ENCODE peak calls at places on chromosomes 11 and 22, in ten cellular contexts. One of them, this sample, is unnamed.

GRCh38 chr11:35357893-35358292 is 61.5 kb downstream of the SLC1A2 start:
- DNase-seq in NCI-H2081: no peak
- DNase-seq in T-helper 2 cell: no peak
- DNase-seq in Peyer's patch: no peak
- DNase-seq in spleen: no peak
- DNase-seq in RWPE1: no peak
- DNase-seq in upper lobe of right lung: no peak
- DNase-seq in stimulated activated CD4-positive, alpha-beta T cell treated with anti-CD3 and anti-CD28 coated beads, Interleukin-4, amount 100 ng/mL, for 1 hour: no peak
- DNase-seq in GM10248: no peak
- DNase-seq in DMS153: no peak
- DNase-seq in this sample: no peak

GRCh38 chr11:57155400-57155799 is 26.4 kb upstream of the LRRC55 start:
- DNase-seq in NCI-H2081: no peak
- DNase-seq in T-helper 2 cell: no peak
- DNase-seq in Peyer's patch: no peak
- DNase-seq in spleen: no peak
- DNase-seq in RWPE1: no peak
- DNase-seq in upper lobe of right lung: no peak
- DNase-seq in stimulated activated CD4-positive, alpha-beta T cell treated with anti-CD3 and anti-CD28 coated beads, Interleukin-4, amount 100 ng/mL, for 1 hour: no peak
- DNase-seq in GM10248: no peak
- DNase-seq in DMS153: no peak
- DNase-seq in this sample: no peak

GRCh38 chr11:80727315-80727714 is 1286.5 kb upstream of the TENM4 start:
- DNase-seq in NCI-H2081: no peak
- DNase-seq in T-helper 2 cell: no peak
- DNase-seq in Peyer's patch: no peak
- DNase-seq in spleen: no peak
- DNase-seq in RWPE1: peak
- DNase-seq in upper lobe of right lung: no peak
- DNase-seq in stimulated activated CD4-positive, alpha-beta T cell treated with anti-CD3 and anti-CD28 coated beads, Interleukin-4, amount 100 ng/mL, for 1 hour: no peak
- DNase-seq in GM10248: peak
- DNase-seq in DMS153: no peak
- DNase-seq in this sample: no peak

GRCh38 chr11:11514246-11514645 is 107.6 kb downstream of the GALNT18 start:
- DNase-seq in NCI-H2081: no peak
- DNase-seq in T-helper 2 cell: no peak
- DNase-seq in Peyer's patch: no peak
- DNase-seq in spleen: no peak
- DNase-seq in RWPE1: no peak
- DNase-seq in upper lobe of right lung: no peak
- DNase-seq in stimulated activated CD4-positive, alpha-beta T cell treated with anti-CD3 and anti-CD28 coated beads, Interleukin-4, amount 100 ng/mL, for 1 hour: no peak
- DNase-seq in GM10248: no peak
- DNase-seq in DMS153: no peak
- DNase-seq in this sample: no peak

GRCh38 chr22:37669586-37669985 is 5.8 kb upstream of the LGALS1 start:
- DNase-seq in NCI-H2081: no peak
- DNase-seq in T-helper 2 cell: no peak
- DNase-seq in Peyer's patch: no peak
- DNase-seq in spleen: no peak
- DNase-seq in RWPE1: no peak
- DNase-seq in upper lobe of right lung: no peak
- DNase-seq in stimulated activated CD4-positive, alpha-beta T cell treated with anti-CD3 and anti-CD28 coated beads, Interleukin-4, amount 100 ng/mL, for 1 hour: no peak
- DNase-seq in GM10248: no peak
- DNase-seq in DMS153: no peak
- DNase-seq in this sample: no peak

GRCh38 chr11:34052608-34053160 is 1.2 kb downstream of the CAPRIN1 start:
- DNase-seq in NCI-H2081: peak
- DNase-seq in T-helper 2 cell: no peak
- DNase-seq in Peyer's patch: peak
- DNase-seq in spleen: peak
- DNase-seq in RWPE1: peak
- DNase-seq in upper lobe of right lung: peak
- DNase-seq in stimulated activated CD4-positive, alpha-beta T cell treated with anti-CD3 and anti-CD28 coated beads, Interleukin-4, amount 100 ng/mL, for 1 hour: peak
- DNase-seq in GM10248: no peak
- DNase-seq in DMS153: no peak
- DNase-seq in this sample: peak

GRCh38 chr11:100827934-100828661 is 141.0 kb downstream of the ARHGAP42 start:
- DNase-seq in NCI-H2081: peak
- DNase-seq in T-helper 2 cell: no peak
- DNase-seq in Peyer's patch: no peak
- DNase-seq in spleen: no peak
- DNase-seq in RWPE1: peak
- DNase-seq in upper lobe of right lung: no peak
- DNase-seq in stimulated activated CD4-positive, alpha-beta T cell treated with anti-CD3 and anti-CD28 coated beads, Interleukin-4, amount 100 ng/mL, for 1 hour: no peak
- DNase-seq in GM10248: no peak
- DNase-seq in DMS153: peak
- DNase-seq in this sample: no peak

GRCh38 chr11:11972942-11973341 is 35.5 kb downstream of the DKK3 start:
- DNase-seq in NCI-H2081: no peak
- DNase-seq in T-helper 2 cell: no peak
- DNase-seq in Peyer's patch: no peak
- DNase-seq in spleen: peak
- DNase-seq in RWPE1: no peak
- DNase-seq in upper lobe of right lung: peak
- DNase-seq in stimulated activated CD4-positive, alpha-beta T cell treated with anti-CD3 and anti-CD28 coated beads, Interleukin-4, amount 100 ng/mL, for 1 hour: no peak
- DNase-seq in GM10248: no peak
- DNase-seq in DMS153: no peak
- DNase-seq in this sample: no peak

GRCh38 chr22:39956932-39957664 is 3.1 kb upstream of the TMA7B start:
- DNase-seq in NCI-H2081: no peak
- DNase-seq in T-helper 2 cell: no peak
- DNase-seq in Peyer's patch: no peak
- DNase-seq in spleen: no peak
- DNase-seq in RWPE1: no peak
- DNase-seq in upper lobe of right lung: no peak
- DNase-seq in stimulated activated CD4-positive, alpha-beta T cell treated with anti-CD3 and anti-CD28 coated beads, Interleukin-4, amount 100 ng/mL, for 1 hour: no peak
- DNase-seq in GM10248: peak
- DNase-seq in DMS153: no peak
- DNase-seq in this sample: no peak

GRCh38 chr11:59756496-59756840 is 1.3 kb downstream of the STX3 start:
- DNase-seq in NCI-H2081: no peak
- DNase-seq in T-helper 2 cell: no peak
- DNase-seq in Peyer's patch: no peak
- DNase-seq in spleen: no peak
- DNase-seq in RWPE1: peak
- DNase-seq in upper lobe of right lung: no peak
- DNase-seq in stimulated activated CD4-positive, alpha-beta T cell treated with anti-CD3 and anti-CD28 coated beads, Interleukin-4, amount 100 ng/mL, for 1 hour: no peak
- DNase-seq in GM10248: no peak
- DNase-seq in DMS153: no peak
- DNase-seq in this sample: no peak

GRCh38 chr11:34488855-34489557 is 24.6 kb downstream of the ELF5 start:
- DNase-seq in NCI-H2081: no peak
- DNase-seq in T-helper 2 cell: no peak
- DNase-seq in Peyer's patch: no peak
- DNase-seq in spleen: no peak
- DNase-seq in RWPE1: no peak
- DNase-seq in upper lobe of right lung: no peak
- DNase-seq in stimulated activated CD4-positive, alpha-beta T cell treated with anti-CD3 and anti-CD28 coated beads, Interleukin-4, amount 100 ng/mL, for 1 hour: no peak
- DNase-seq in GM10248: no peak
- DNase-seq in DMS153: no peak
- DNase-seq in this sample: no peak